ENCODE peak calls at places on chromosomes 7 and 10, in five cellular contexts. L, C, R, M and W are unnamed samples.

GRCh38 chr7:3464900-3465622 is 164.0 kb downstream of the SDK1 start:
- DNase-seq in R (no peak), C (no peak), M (no peak), L (no peak), W (no peak)

GRCh38 chr10:133357293-133358151 is at the start of gene FUOM:
- DNase-seq in L (no peak), R (peak; percentile 75), M (peak; percentile 48), C (no peak), W (peak; percentile 68)

GRCh38 chr10:19930936-19931859 is 115.0 kb downstream of the PLXDC2 start:
- DNase-seq in C (peak; percentile 29), L (no peak), M (no peak), R (peak; percentile 11), W (peak; percentile 57)

GRCh38 chr7:123366991-123367390 is 167.2 kb upstream of the SLC13A1 start:
- DNase-seq in L (no peak), R (no peak), M (no peak), C (no peak), W (no peak)

GRCh38 chr7:112188257-112188656 is 17.9 kb downstream of the DOCK4 start:
- DNase-seq in R (no peak), C (no peak), M (no peak), L (no peak), W (no peak)

GRCh38 chr7:158814637-158815036 is 14.7 kb downstream of the ESYT2 start:
- DNase-seq in R (no peak), C (no peak), L (no peak), M (no peak), W (no peak)

GRCh38 chr10:34407227-34407626 is 407.9 kb downstream of the PARD3 start:
- DNase-seq in R (no peak), L (no peak), M (peak; percentile 67), C (no peak), W (no peak)

GRCh38 chr10:58696736-58697135 is 184.1 kb downstream of the BICC1 start:
- DNase-seq in R (no peak), M (no peak), L (no peak), C (no peak), W (no peak)

GRCh38 chr10:43024524-43024923 is 52.3 kb upstream of the RET start:
- DNase-seq in C (no peak), R (no peak), L (no peak), M (no peak), W (no peak)

GRCh38 chr7:2923886-2924574 is 79.9 kb upstream of the GNA12 start:
- DNase-seq in C (no peak), M (no peak), L (no peak), R (no peak), W (no peak)

GRCh38 chr7:67857698-67858097 is 861.1 kb downstream of the TYW1 start:
- DNase-seq in R (no peak), M (no peak), C (no peak), L (no peak), W (no peak)

GRCh38 chr10:10774416-10774815 is 243.3 kb upstream of the CELF2 start:
- DNase-seq in R (no peak), L (no peak), M (no peak), C (no peak), W (no peak)

GRCh38 chr10:127353544-127353943 is 157.2 kb upstream of the INSYN2A start:
- DNase-seq in M (no peak), R (no peak), C (no peak), L (no peak), W (no peak)

GRCh38 chr7:74164985-74165456 is 9.1 kb upstream of the EIF4H start:
- DNase-seq in C (no peak), R (no peak), M (peak; percentile 48), L (no peak), W (peak; percentile 36)

GRCh38 chr7:2929321-2930201 is 85.5 kb upstream of the GNA12 start:
- DNase-seq in R (no peak), M (no peak), L (no peak), C (no peak), W (no peak)

GRCh38 chr10:91549296-91549695 is 83.6 kb downstream of the PPP1R3C start:
- DNase-seq in R (no peak), C (no peak), L (no peak), M (no peak), W (no peak)

GRCh38 chr7:742791-743190 is 15.7 kb upstream of the PRKAR1B start:
- DNase-seq in C (no peak), L (no peak), R (no peak), M (no peak), W (no peak)

GRCh38 chr7:22729180-22729579 is 2.2 kb downstream of the IL6 start:
- DNase-seq in C (no peak), R (no peak), M (no peak), L (no peak), W (peak; percentile 21)

GRCh38 chr7:22728416-22729029 is 1.5 kb downstream of the IL6 start:
- DNase-seq in M (peak; percentile 55), L (no peak), C (no peak), R (peak; percentile 56), W (peak; percentile 78)

GRCh38 chr7:22731781-22732180 is 4.8 kb downstream of the IL6 start:
- DNase-seq in M (no peak), C (no peak), L (no peak), R (no peak), W (peak; percentile 15)

GRCh38 chr7:22732556-22733126 is 5.6 kb downstream of the IL6 start:
- DNase-seq in M (peak; percentile 28), R (no peak), C (no peak), L (no peak), W (peak; percentile 52)

GRCh38 chr7:22730921-22731654 is 4.1 kb downstream of the IL6 start:
- DNase-seq in C (no peak), R (no peak), L (no peak), M (peak; percentile 34), W (peak; percentile 59)
- H3K4me3 ChIP-seq in C (peak overlapping the region; percentile 20), R (no peak overlapping the region), L (no peak overlapping the region), M (no peak overlapping the region), W (no peak overlapping the region)

DNA sequence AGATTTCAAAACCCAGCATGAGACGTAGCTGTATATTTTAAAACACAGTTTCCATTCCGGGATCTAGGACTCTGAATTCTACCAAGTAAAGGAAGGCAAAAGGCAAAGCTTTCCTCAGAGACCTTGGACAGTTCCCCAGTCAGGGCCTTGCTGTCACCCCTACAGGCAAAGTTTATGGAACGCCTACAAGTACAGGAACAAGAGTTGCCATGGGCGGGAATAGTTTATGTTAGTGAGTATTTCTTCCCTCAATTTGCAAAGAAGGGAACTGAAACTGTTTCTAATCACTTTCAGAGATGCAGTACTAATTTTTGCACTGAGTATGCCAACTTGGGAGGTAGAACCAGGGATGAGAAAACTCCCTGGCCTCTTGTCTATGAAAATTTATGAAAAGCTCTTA is 68.2 kb upstream of the LRGUK start:
- DNase-seq in R (no peak), C (no peak), M (no peak), L (no peak), W (peak; percentile 19)
- TF ChIP-seq CTCF in R (no peak), C (no peak), M (no peak), L (no peak), W (no peak)

GRCh38 chr10:71250842-71251241 is 38.5 kb downstream of the UNC5B start:
- DNase-seq in M (no peak), R (no peak), C (no peak), L (no peak), W (no peak)
- H3K4me3 ChIP-seq in M (no peak overlapping the region), R (no peak overlapping the region), C (no peak overlapping the region), L (no peak overlapping the region), W (no peak overlapping the region)

GRCh38 chr7:51786284-51786683 is 469.7 kb upstream of the COBL start:
- DNase-seq in R (no peak), M (no peak), L (no peak), C (no peak), W (no peak)

GRCh38 chr7:51785171-51785570 is 468.6 kb upstream of the COBL start:
- DNase-seq in L (no peak), C (no peak), M (no peak), R (peak; percentile 16), W (no peak)

GRCh38 chr7:51785806-51786205 is 469.2 kb upstream of the COBL start:
- DNase-seq in C (no peak), R (no peak), M (no peak), L (no peak), W (no peak)

DNA sequence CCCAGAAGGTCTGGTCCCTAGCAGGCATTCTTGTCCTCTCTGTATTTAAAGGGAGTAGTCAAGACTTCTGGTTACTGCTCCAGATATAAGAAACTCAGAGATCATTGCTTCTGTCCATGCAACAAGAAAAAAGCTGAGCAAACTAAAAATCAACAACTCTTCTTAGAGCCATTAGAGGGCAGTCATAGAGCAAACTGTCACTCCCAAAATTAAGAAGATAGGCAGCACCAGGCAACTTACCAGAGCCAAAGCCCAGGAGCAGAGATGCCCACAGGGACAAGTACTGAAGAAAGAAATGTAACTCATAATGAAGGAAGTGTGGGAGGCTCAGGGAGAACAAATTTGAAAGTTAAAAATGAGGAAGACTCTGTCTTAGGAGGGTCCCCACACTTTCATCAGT is 472.9 kb upstream of the COBL start:
- DNase-seq in M (no peak), R (peak; percentile 25), L (no peak), C (no peak), W (peak; percentile 17)
- TF ChIP-seq CTCF in M (no peak), R (peak; percentile 47), L (no peak), C (no peak), W (no peak)

GRCh38 chr10:44845672-44846071 is 65.5 kb upstream of the TMEM72 start:
- DNase-seq in M (no peak), L (no peak), C (no peak), R (no peak), W (no peak)

GRCh38 chr10:44843484-44843883 is 67.7 kb upstream of the TMEM72 start:
- DNase-seq in C (no peak), R (no peak), L (no peak), M (no peak), W (no peak)

GRCh38 chr10:44848211-44848610 is 62.9 kb upstream of the TMEM72 start:
- DNase-seq in C (no peak), M (no peak), R (no peak), L (no peak), W (no peak)

GRCh38 chr10:44850356-44850934 is 60.7 kb upstream of the TMEM72 start:
- DNase-seq in M (no peak), L (no peak), R (no peak), C (no peak), W (no peak)

DNA sequence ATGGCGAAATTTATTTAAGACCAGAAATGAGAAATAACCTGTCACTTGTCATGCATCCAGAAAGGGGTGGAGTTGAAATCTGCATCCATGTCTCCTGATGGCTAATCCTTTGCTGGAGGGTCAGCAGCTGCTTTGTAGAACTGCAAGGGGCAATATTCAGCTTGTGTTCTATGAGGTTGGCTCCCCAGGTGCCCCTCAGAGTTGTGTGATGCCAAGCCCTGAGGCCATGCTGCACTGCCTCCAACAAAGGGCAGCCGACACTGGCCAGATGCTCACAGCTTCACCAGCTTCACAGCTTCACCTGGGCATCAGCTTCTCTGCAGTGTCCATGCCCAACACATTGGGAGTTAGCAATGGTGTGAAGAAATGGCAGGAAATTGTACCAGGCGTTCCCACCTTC is 64.0 kb upstream of the TMEM72 start:
- DNase-seq in C (no peak), R (no peak), M (no peak), L (no peak), W (no peak)
- H3K4me3 ChIP-seq in C (no peak overlapping the region), R (no peak overlapping the region), M (no peak overlapping the region), L (no peak overlapping the region), W (no peak overlapping the region)

DNA sequence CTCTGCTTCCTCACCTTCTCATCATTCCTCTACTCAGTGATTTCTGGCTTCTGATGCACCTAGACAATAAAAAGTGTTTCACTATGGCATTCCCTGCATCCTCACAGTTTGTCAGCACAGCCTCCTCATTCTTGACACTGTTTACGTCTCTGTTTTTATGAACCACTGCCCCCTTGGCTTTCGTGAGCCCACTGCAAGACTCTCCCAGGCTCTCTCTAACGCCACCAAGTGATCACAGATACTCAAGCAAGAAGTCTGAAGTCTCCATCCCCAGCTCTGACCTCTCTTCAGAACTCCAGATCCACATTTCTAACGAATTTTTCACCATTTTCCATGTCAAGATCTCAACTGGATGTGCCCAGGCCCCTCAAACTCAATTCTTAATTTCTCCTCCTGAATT is 8.9 kb downstream of the SLC16A9 start:
- DNase-seq in M (no peak), R (no peak), L (no peak), C (no peak), W (no peak)
- TF ChIP-seq CTCF in M (no peak), R (no peak), L (no peak), C (no peak), W (no peak)